ENCODE peak calls at places on chromosomes 4 and X, in ten cellular contexts. B is epithelial cell of esophagus; C is H9; W is stimulated activated CD4-positive, alpha-beta T cell treated with anti-CD3 and anti-CD28 coated beads, Interleukin-12 subunit alpha, Interleukin-12 subunit beta, amount 100 ng/mL, for 4 hours; H is T47D; I is colonic mucosa; D is T-helper 17 cell; M is skeletal muscle cell; K is AG10803; A is HFFc6. Q is an unnamed sample.

GRCh38 chr4:77040265-77040664 is 35.5 kb downstream of the CCNI start:
- DNase-seq in H (no peak), A (peak; percentile 63), M (no peak), I (no peak), K (peak; percentile 65), B (peak; percentile 70), W (no peak), D (no peak), C (no peak), Q (peak; percentile 49)

GRCh38 chrX:47179221-47179927 is 14.3 kb upstream of the UBA1 start:
- DNase-seq in K (peak; percentile 60), B (peak; percentile 56), D (no peak), W (no peak), C (no peak), H (no peak), M (no peak), I (no peak), A (peak; percentile 66), Q (peak; percentile 83)

GRCh38 chrX:70219938-70220764 is 14.3 kb upstream of the AWAT1 start:
- DNase-seq in K (peak; percentile 13), A (peak; percentile 38), H (no peak), W (no peak), D (no peak), I (peak; percentile 45), C (no peak), B (peak; percentile 84), M (peak; percentile 29), Q (peak; percentile 0)

GRCh38 chr4:148540622-148541326 is 98.6 kb upstream of the NR3C2 start:
- DNase-seq in A (no peak), I (peak; percentile 46), W (no peak), C (no peak), B (no peak), M (no peak), D (no peak), K (no peak), H (no peak), Q (no peak)

GRCh38 chr4:165382640-165383039 is 3.8 kb downstream of the CPE start:
- DNase-seq in W (no peak), K (no peak), I (no peak), D (no peak), A (no peak), B (no peak), M (no peak), C (no peak), H (no peak), Q (no peak)

GRCh38 chrX:38986586-38986985 is 185.3 kb downstream of the MID1IP1 start:
- DNase-seq in H (no peak), K (no peak), W (no peak), B (no peak), M (no peak), I (no peak), A (no peak), C (peak; percentile 33), D (no peak), Q (no peak)

GRCh38 chr4:100517864-100518341 is at the start of gene EMCN:
- DNase-seq in M (peak; percentile 46), D (no peak), K (peak; percentile 27), I (no peak), B (no peak), C (no peak), H (no peak), W (no peak), A (no peak), Q (peak; percentile 14)

GRCh38 chr4:40194602-40195161 is 2.1 kb upstream of the RHOH start:
- DNase-seq in K (no peak), B (no peak), D (no peak), A (no peak), W (no peak), I (no peak), C (no peak), M (no peak), H (no peak), Q (no peak)

GRCh38 chr4:41611881-41612871 is 74.2 kb downstream of the LIMCH1 start:
- DNase-seq in M (no peak), H (no peak), C (peak; percentile 36), B (peak; percentile 82), D (no peak), A (no peak), W (no peak), K (peak; percentile 62), I (peak; percentile 62), Q (no peak)

GRCh38 chr4:38024203-38024504 is 64.0 kb downstream of the PTTG2 start:
- DNase-seq in B (no peak), A (no peak), D (no peak), I (no peak), C (no peak), K (no peak), M (no peak), W (no peak), H (no peak), Q (no peak)

GRCh38 chr4:87026795-87027495 is 92.1 kb downstream of the AFF1 start:
- DNase-seq in C (no peak), A (no peak), K (no peak), W (no peak), M (no peak), I (no peak), H (no peak), B (no peak), D (no peak), Q (no peak)

GRCh38 chr4:102623622-102624021 is 122.5 kb downstream of the NFKB1 start:
- DNase-seq in C (peak; percentile 41), D (no peak), A (peak; percentile 8), I (no peak), W (no peak), B (peak; percentile 46), M (no peak), K (peak; percentile 43), H (no peak), Q (no peak)

GRCh38 chrX:153723351-153724251 is 586 bp downstream of the BCAP31 start:
- DNase-seq in I (peak; percentile 53), W (peak; percentile 67), K (peak; percentile 42), C (peak; percentile 50), B (peak; percentile 57), H (no peak), D (peak; percentile 29), A (peak; percentile 21), M (no peak), Q (peak; percentile 14)

GRCh38 chr4:183097251-183098079 is 1.6 kb upstream of the WWC2 start:
- DNase-seq in A (no peak), K (no peak), B (no peak), C (peak; percentile 65), D (no peak), H (no peak), M (no peak), W (peak; percentile 1), I (peak; percentile 22), Q (peak; percentile 6)

GRCh38 chrX:82813671-82814078 is 694.4 kb upstream of the POU3F4 start:
- DNase-seq in K (peak; percentile 21), D (no peak), C (no peak), M (peak; percentile 58), A (peak; percentile 50), B (peak; percentile 94), W (no peak), I (no peak), H (no peak), Q (peak; percentile 86)

GRCh38 chr4:159229164-159229563 is 126.3 kb downstream of the RAPGEF2 start:
- DNase-seq in D (no peak), A (peak; percentile 70), I (no peak), B (no peak), M (peak; percentile 44), K (peak; percentile 84), C (no peak), W (no peak), H (peak; percentile 4), Q (peak; percentile 39)

GRCh38 chrX:71117358-71117757 is 1.0 kb upstream of the MED12 start:
- DNase-seq in D (no peak), A (no peak), W (no peak), H (no peak), B (no peak), M (no peak), K (no peak), I (no peak), C (no peak), Q (no peak)

GRCh38 chr4:15100994-15101695 is 98.9 kb downstream of the CPEB2 start:
- DNase-seq in H (no peak), M (no peak), A (no peak), I (no peak), B (no peak), K (peak; percentile 28), W (no peak), C (no peak), D (no peak), Q (no peak)

GRCh38 chrX:41499984-41500383 is 52.8 kb downstream of the NYX start:
- DNase-seq in D (no peak), C (no peak), W (no peak), K (no peak), B (no peak), M (no peak), I (no peak), A (no peak), H (no peak), Q (no peak)

GRCh38 chr4:5300275-5300674 is 249.0 kb downstream of the STK32B start:
- DNase-seq in M (no peak), C (no peak), W (no peak), K (no peak), D (no peak), A (no peak), B (no peak), I (no peak), H (no peak), Q (no peak)

GRCh38 chrX:19912-20571 is 261.1 kb upstream of the PLCXD1 start:
- DNase-seq in K (peak; percentile 4), M (no peak), B (peak; percentile 5), H (no peak), W (no peak), D (peak; percentile 23), A (no peak), C (peak; percentile 27), I (no peak), Q (no peak)

GRCh38 chrX:17930850-17931249 is 69.8 kb upstream of the RAI2 start:
- DNase-seq in A (no peak), C (no peak), D (no peak), M (no peak), W (no peak), I (no peak), K (no peak), B (no peak), H (no peak), Q (no peak)

GRCh38 chrX:11864171-11864570 is 106.1 kb downstream of the MSL3 start:
- DNase-seq in H (no peak), M (no peak), A (no peak), K (no peak), W (no peak), B (no peak), C (no peak), I (no peak), D (no peak), Q (no peak)

GRCh38 chrX:140701480-140701879 is 8.1 kb upstream of the LINC00632 start:
- DNase-seq in B (peak; percentile 19), K (peak; percentile 27), I (no peak), C (no peak), W (no peak), A (no peak), H (no peak), M (no peak), D (no peak), Q (peak; percentile 4)

Q was measured in fibroblast of gingiva.